ENCODE peak calls at places on chromosomes 5 and 9, in nine cellular contexts. N is left ventricle myocardium inferior, O is small intestine, Z is right cardiac atrium, K is aorta, A is Panc1, S is transverse colon, L is heart right ventricle, Y is RWPE1. R is an unnamed sample.

GRCh38 chr5:166276006-166276405 is 2015.4 kb upstream of the WWC1 start:
- DNase-seq in L (no peak), O (no peak), Y (no peak), K (no peak), A (no peak), Z (no peak), N (no peak), S (no peak), R (no peak)

GRCh38 chr9:133545494-133546286 is 11.2 kb downstream of the ADAMTSL2 start:
- DNase-seq in Z (peak; percentile 83), N (no peak), K (no peak), S (no peak), Y (no peak), A (no peak), O (no peak), L (no peak), R (no peak)

GRCh38 chr9:7909537-7909936 is 110.0 kb upstream of the DMAC1 start:
- DNase-seq in Z (no peak), A (no peak), S (no peak), L (no peak), N (no peak), O (no peak), K (no peak), Y (no peak), R (no peak)

GRCh38 chr9:68473790-68474189 is 66.9 kb downstream of the TMEM252 start:
- DNase-seq in K (no peak), S (no peak), A (no peak), Z (no peak), L (no peak), O (no peak), Y (no peak), N (no peak), R (no peak)

GRCh38 chr5:95730011-95730700 is 980 bp upstream of the RHOBTB3 start:
- DNase-seq in S (no peak), K (no peak), A (no peak), Z (no peak), L (no peak), N (no peak), Y (no peak), O (no peak), R (no peak)

GRCh38 chr5:132082329-132083023 is 8.9 kb downstream of the CSF2 start:
- DNase-seq in O (no peak), K (no peak), Z (no peak), L (no peak), N (no peak), S (no peak), A (no peak), Y (no peak), R (peak; percentile 39)

GRCh38 chr9:22147818-22148573 is 138.9 kb upstream of the CDKN2B start:
- DNase-seq in S (no peak), Z (no peak), Y (peak; percentile 60), N (no peak), K (no peak), O (no peak), A (no peak), L (no peak), R (no peak)

GRCh38 chr9:129617167-129617566 is 3.7 kb downstream of the C9orf50 start:
- DNase-seq in A (no peak), L (no peak), Y (peak; percentile 58), K (no peak), N (no peak), S (no peak), Z (peak; percentile 20), O (no peak), R (no peak)

GRCh38 chr5:52746539-52746938 is 41.2 kb upstream of the ITGA1 start:
- DNase-seq in K (no peak), S (no peak), O (no peak), Z (no peak), Y (no peak), A (no peak), N (no peak), L (no peak), R (no peak)

GRCh38 chr9:135882011-135882410 is 25.3 kb downstream of the CAMSAP1 start:
- DNase-seq in S (no peak), Y (no peak), K (no peak), Z (no peak), A (no peak), O (no peak), N (no peak), L (no peak), R (no peak)

GRCh38 chr9:129080608-129081387 is at the start of gene DOLPP1:
- DNase-seq in L (peak; percentile 99), Y (peak; percentile 100), S (peak; percentile 99), K (peak; percentile 100), A (peak; percentile 90), N (peak; percentile 99), Z (peak; percentile 100), O (peak; percentile 99), R (peak; percentile 99)

GRCh38 chr9:97866848-97867247 is 13.8 kb downstream of the FOXE1 start:
- DNase-seq in K (no peak), N (no peak), A (no peak), S (no peak), Y (no peak), O (no peak), L (no peak), Z (no peak), R (no peak)

GRCh38 chr5:118577621-118578020 is 410.7 kb downstream of the DTWD2 start:
- DNase-seq in S (no peak), N (no peak), L (no peak), Z (peak; percentile 45), A (no peak), Y (no peak), O (no peak), K (no peak), R (no peak)
- H3K27ac ChIP-seq in S (no peak overlapping the region), N (peak overlapping the region; percentile 24), L (no peak overlapping the region), Z (no peak overlapping the region), A (no peak overlapping the region), Y (no peak overlapping the region), O (no peak overlapping the region), K (peak overlapping the region; percentile 0), R (no peak overlapping the region)

DNA sequence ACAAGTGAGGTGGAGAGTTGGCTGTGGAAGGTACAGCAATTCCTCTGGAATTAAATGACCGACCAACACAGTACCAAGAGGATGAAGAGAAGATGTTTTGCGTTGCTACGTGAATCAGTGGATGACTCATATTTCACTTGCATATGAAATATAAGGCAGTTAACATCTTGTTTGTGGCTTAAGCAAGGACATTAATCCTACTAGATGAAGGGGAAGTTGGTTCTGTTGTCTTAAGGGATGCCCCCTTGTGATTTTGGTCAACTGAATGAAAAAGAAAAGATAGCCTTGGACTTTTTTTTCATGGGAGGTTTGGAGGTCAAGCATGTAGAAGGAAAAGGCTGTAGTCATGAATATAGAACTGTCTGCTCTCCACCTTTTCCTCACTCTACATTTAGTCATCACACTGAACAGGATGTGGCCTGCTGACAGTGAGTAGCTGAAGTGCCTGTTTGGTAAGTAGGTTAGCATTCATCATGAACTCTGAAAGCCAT is 33.9 kb downstream of the VLDLR start:
- DNase-seq in K (no peak), Z (no peak), Y (peak; percentile 45), N (no peak), S (no peak), O (peak; percentile 43), L (no peak), A (peak; percentile 15), R (peak; percentile 52)
- H3K27ac ChIP-seq in K (no peak overlapping the region), Z (peak overlapping the region; percentile 73), Y (no peak overlapping the region), N (peak overlapping the region; percentile 73), S (no peak overlapping the region), O (no peak overlapping the region), L (peak overlapping the region; percentile 29), A (no peak overlapping the region), R (no peak overlapping the region)

DNA sequence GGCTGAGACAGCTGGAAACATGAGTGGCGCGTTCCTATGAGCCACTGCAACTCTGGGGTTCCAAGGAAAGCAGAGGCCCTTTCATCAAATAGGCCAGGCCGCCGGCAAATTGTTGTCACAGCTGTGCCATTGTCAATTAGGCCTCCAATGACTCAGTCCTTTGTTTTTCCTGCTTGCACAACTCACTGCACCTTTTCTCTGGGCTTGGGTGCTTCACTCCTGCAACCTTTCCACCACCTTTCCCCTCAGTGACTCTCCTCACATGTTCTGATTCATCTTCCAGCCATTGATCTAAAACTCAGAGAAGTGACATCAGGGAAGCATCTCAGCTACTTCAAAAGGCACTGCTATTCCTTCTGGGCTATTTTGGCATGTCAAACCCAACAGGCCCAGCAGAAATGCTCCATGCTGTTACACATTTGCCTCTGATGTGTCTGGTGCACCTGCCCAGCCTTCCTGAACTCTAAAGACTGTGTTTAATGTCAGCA is 653.7 kb downstream of the NR2F1-AS1 start:
- DNase-seq in L (no peak), K (no peak), Y (no peak), O (no peak), Z (no peak), S (no peak), A (peak; percentile 76), N (no peak), R (no peak)
- H3K27ac ChIP-seq in L (no peak overlapping the region), K (no peak overlapping the region), Y (no peak overlapping the region), O (no peak overlapping the region), Z (no peak overlapping the region), S (no peak overlapping the region), A (peak overlapping the region; percentile 79), N (no peak overlapping the region), R (no peak overlapping the region)

GRCh38 chr5:160310140-160310909 is 2.0 kb downstream of the CCNJL start:
- DNase-seq in K (no peak), O (no peak), Y (no peak), Z (no peak), S (no peak), A (no peak), L (no peak), N (no peak), R (no peak)
- H3K27ac ChIP-seq in K (no peak overlapping the region), O (no peak overlapping the region), Y (no peak overlapping the region), Z (no peak overlapping the region), S (peak overlapping the region; percentile 23), A (peak overlapping the region; percentile 80), L (peak overlapping the region; percentile 92), N (peak overlapping the region; percentile 83), R (no peak overlapping the region)

GRCh38 chr5:151096001-151096373 is 15.2 kb upstream of the TNIP1 start:
- DNase-seq in S (no peak), Z (peak; percentile 40), L (no peak), A (no peak), O (peak; percentile 89), K (no peak), Y (no peak), N (no peak), R (no peak)
- H3K27ac ChIP-seq in S (peak overlapping the region; percentile 88), Z (peak overlapping the region; percentile 65), L (peak overlapping the region; percentile 74), A (no peak overlapping the region), O (peak overlapping the region; percentile 97), K (no peak overlapping the region), Y (peak overlapping the region; percentile 13), N (peak overlapping the region; percentile 73), R (no peak overlapping the region)

R was measured in CD8-positive, alpha-beta memory T cell.